ENCODE peak calls at places on chromosomes 12 and 14, in four cellular contexts. Z is lower lobe of right lung, E is lung, V is heart left ventricle. O is an unnamed sample.

GRCh38 chr12:47858511-47859266 is 39.0 kb upstream of the HDAC7 start:
- DNase-seq in Z (no peak), E (no peak), V (no peak), O (no peak)

GRCh38 chr12:57772429-57773322 is at the start of gene EEF1AKMT3:
- DNase-seq in Z (peak; percentile 79), E (no peak), V (peak; percentile 75), O (peak; percentile 81)

GRCh38 chr12:32875990-32876389 is 20.6 kb downstream of the PKP2 start:
- DNase-seq in Z (no peak), E (no peak), V (no peak), O (no peak)

GRCh38 chr12:68483592-68484373 is 126.9 kb upstream of the RAP1B start:
- DNase-seq in Z (no peak), E (no peak), V (no peak), O (no peak)

GRCh38 chr14:94650806-94651805 is 38.9 kb downstream of the SERPINA3 start:
- DNase-seq in Z (no peak), E (no peak), V (no peak), O (no peak)

GRCh38 chr12:53205747-53206146 is 1.3 kb downstream of the ITGB7 start:
- DNase-seq in Z (no peak), E (no peak), V (no peak), O (peak; percentile 49)

GRCh38 chr14:95535226-95536021 is 574 bp downstream of the GLRX5 start:
- DNase-seq in Z (no peak), E (no peak), V (no peak), O (peak; percentile 37)

GRCh38 chr14:96122496-96122895 is 82.1 kb upstream of the BDKRB2 start:
- DNase-seq in Z (no peak), E (no peak), V (no peak), O (peak; percentile 21)

GRCh38 chr14:67319142-67319541 is 40.5 kb downstream of the ATP6V1D start:
- DNase-seq in Z (no peak), E (no peak), V (no peak), O (no peak)

GRCh38 chr12:54352022-54352531 is 12.2 kb downstream of the GPR84 start:
- DNase-seq in Z (peak; percentile 71), E (peak; percentile 42), V (peak; percentile 71), O (peak; percentile 76)

GRCh38 chr12:85627584-85627983 is 208.6 kb downstream of the RASSF9 start:
- DNase-seq in Z (no peak), E (no peak), V (no peak), O (no peak)

GRCh38 chr14:99430491-99430890 is 50.2 kb downstream of the SETD3 start:
- DNase-seq in Z (peak; percentile 56), E (no peak), V (no peak), O (peak; percentile 53)

GRCh38 chr12:110669193-110669502 is 19.8 kb downstream of the HVCN1 start:
- DNase-seq in Z (no peak), E (no peak), V (no peak), O (no peak)

GRCh38 chr14:20681348-20682126 is 2.8 kb upstream of the RNASE4 start:
- DNase-seq in Z (peak; percentile 84), E (peak; percentile 88), V (peak; percentile 80), O (peak; percentile 88)

GRCh38 chr12:52141306-52141705 is 50.5 kb downstream of the KRT80 start:
- DNase-seq in Z (no peak), E (no peak), V (no peak), O (no peak)

GRCh38 chr12:39103552-39104165 is 198.3 kb upstream of the CPNE8 start:
- DNase-seq in Z (no peak), E (no peak), V (peak; percentile 24), O (no peak)

GRCh38 chr12:62575036-62575435 is 108.4 kb downstream of the MON2 start:
- DNase-seq in Z (no peak), E (no peak), V (no peak), O (no peak)

GRCh38 chr12:50913224-50913623 is 39.1 kb upstream of the HIGD1C start:
- DNase-seq in Z (no peak), E (no peak), V (no peak), O (no peak)

GRCh38 chr14:64725879-64726584 is 21.8 kb downstream of the PLEKHG3 start:
- DNase-seq in Z (no peak), E (no peak), V (no peak), O (peak; percentile 2)

GRCh38 chr14:64726585-64726890 is 22.3 kb downstream of the PLEKHG3 start:
- DNase-seq in Z (no peak), E (no peak), V (no peak), O (peak; percentile 75)

GRCh38 chr14:64723691-64724577 is 19.7 kb downstream of the PLEKHG3 start:
- DNase-seq in Z (no peak), E (no peak), V (no peak), O (no peak)

GRCh38 chr14:64724578-64724930 is 20.3 kb downstream of the PLEKHG3 start:
- DNase-seq in Z (no peak), E (no peak), V (no peak), O (no peak)

GRCh38 chr14:64725360-64725815 is 21.2 kb downstream of the PLEKHG3 start:
- DNase-seq in Z (no peak), E (no peak), V (no peak), O (no peak)
- H3K4me1 ChIP-seq in Z (peaks cover 39% of the 10 kb centered on the region), E (no peaks in the 10 kb centered on the region), V (peaks cover 6% of the 10 kb centered on the region), O (peaks cover 80% of the 10 kb centered on the region)

GRCh38 chr12:124525927-124526692 is 41.3 kb downstream of the NCOR2 start:
- DNase-seq in Z (no peak), E (no peak), V (no peak), O (no peak)
- H3K4me1 ChIP-seq in Z (peaks cover 41% of the 10 kb centered on the region), E (no peaks in the 10 kb centered on the region), V (no peaks in the 10 kb centered on the region), O (peaks cover 11% of the 10 kb centered on the region)

DNA sequence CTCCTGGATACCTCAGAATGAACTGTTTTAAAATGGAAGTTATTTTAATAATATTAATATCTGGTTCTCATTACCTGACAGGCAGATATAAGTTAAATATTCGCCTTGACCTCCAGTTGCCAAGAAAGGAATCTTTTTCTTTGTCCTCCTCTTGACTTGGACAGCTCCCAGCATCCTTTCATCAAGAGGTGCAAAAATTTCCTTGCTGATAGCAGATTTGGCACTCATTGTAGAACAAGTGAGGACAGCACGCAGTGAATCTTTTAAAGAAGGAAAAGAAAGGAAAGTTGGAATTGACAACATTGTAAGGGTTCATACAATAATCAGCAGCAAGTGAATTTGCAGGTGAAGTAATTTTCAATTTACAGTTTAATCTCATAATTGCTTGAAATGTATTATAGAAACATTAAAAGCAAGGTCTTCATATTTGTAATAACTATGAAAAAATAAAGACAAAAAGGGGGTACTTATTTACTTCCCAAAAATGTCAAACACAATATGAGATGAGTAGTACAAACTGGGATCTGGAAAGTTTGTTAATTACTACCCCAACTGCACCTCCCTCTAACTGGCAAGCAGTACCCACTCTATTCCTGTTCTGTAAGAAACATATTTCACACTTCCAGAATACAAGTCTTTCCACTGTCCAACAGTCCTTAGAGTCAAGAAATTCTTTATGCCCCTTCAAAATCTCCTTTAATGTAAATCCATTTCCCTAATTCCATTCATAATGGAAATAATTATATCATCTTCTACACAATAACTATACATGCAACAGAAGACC is 75.2 kb downstream of the STXBP6 start:
- DNase-seq in Z (no peak), E (no peak), V (no peak), O (no peak)
- H3K4me1 ChIP-seq in Z (peaks cover 4% of the 10 kb centered on the region), E (peaks cover 36% of the 10 kb centered on the region), V (peaks cover 6% of the 10 kb centered on the region), O (peaks cover 84% of the 10 kb centered on the region)

GRCh38 chr12:1848146-1848545 is 27.8 kb downstream of the LRTM2 start:
- DNase-seq in Z (no peak), E (no peak), V (no peak), O (no peak)
- H3K4me1 ChIP-seq in Z (no peaks in the 10 kb centered on the region), E (no peaks in the 10 kb centered on the region), V (no peaks in the 10 kb centered on the region), O (no peaks in the 10 kb centered on the region)

DNA sequence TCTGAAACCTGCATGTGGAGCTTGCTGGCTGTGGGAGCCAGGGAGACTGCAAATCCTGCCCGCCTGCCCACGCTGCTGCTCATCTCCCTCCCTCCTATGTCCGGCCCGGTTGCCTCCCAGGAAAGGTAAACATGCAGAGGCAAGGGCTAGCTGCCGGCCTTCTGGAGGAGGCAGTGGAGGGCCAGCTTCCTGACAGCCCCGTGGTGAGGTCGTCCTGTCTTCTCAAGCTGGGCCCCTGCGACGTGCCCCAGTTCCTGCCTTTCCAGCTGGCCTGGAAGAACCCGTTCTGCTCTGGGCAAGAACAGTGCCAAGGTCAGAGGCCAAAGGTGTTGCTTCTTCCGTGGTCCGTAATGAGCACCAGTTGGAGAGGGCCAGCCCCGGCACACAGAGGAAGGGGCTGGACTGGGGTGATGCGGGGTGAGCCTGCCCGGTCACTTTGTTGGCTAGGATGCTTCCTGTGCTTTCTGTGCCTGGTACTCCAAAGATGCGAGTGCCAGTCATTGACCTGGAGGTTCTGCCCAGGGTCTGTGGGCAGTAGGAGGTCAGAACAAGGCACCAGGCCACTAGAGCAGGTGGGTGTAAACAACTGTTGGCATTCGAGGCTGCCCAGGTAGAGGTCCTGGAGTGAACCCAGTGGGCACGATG is 25.3 kb downstream of the TPCN1 start:
- DNase-seq in Z (no peak), E (no peak), V (no peak), O (peak; percentile 58)
- H3K4me1 ChIP-seq in Z (peaks cover 55% of the 10 kb centered on the region), E (peaks cover 3% of the 10 kb centered on the region), V (peaks cover 14% of the 10 kb centered on the region), O (peaks cover 86% of the 10 kb centered on the region)

GRCh38 chr14:103045387-103045869 is 11.9 kb downstream of the CDC42BPB start:
- DNase-seq in Z (no peak), E (no peak), V (no peak), O (no peak)
- H3K4me1 ChIP-seq in Z (peaks cover 30% of the 10 kb centered on the region), E (peaks cover 17% of the 10 kb centered on the region), V (no peaks in the 10 kb centered on the region), O (peaks cover 41% of the 10 kb centered on the region)

GRCh38 chr12:21655594-21655993 is 2.0 kb downstream of the LDHB start:
- DNase-seq in Z (no peak), E (no peak), V (no peak), O (no peak)

GRCh38 chr12:21648378-21648777 is 9.3 kb downstream of the LDHB start:
- DNase-seq in Z (no peak), E (no peak), V (no peak), O (no peak)

GRCh38 chr12:21650997-21651396 is 6.6 kb downstream of the LDHB start:
- DNase-seq in Z (no peak), E (no peak), V (no peak), O (no peak)

GRCh38 chr12:21649034-21649433 is 8.6 kb downstream of the LDHB start:
- DNase-seq in Z (no peak), E (no peak), V (no peak), O (no peak)

GRCh38 chr12:21651821-21652220 is 5.8 kb downstream of the LDHB start:
- DNase-seq in Z (no peak), E (no peak), V (no peak), O (no peak)
- H3K4me1 ChIP-seq in Z (peaks cover 14% of the 10 kb centered on the region), E (peaks cover 32% of the 10 kb centered on the region), V (peaks cover 2% of the 10 kb centered on the region), O (peaks cover 48% of the 10 kb centered on the region)

GRCh38 chr14:105199093-105199492 is 18.0 kb upstream of the NUDT14 start:
- DNase-seq in Z (no peak), E (no peak), V (peak; percentile 74), O (no peak)
- H3K4me1 ChIP-seq in Z (peaks cover 83% of the 10 kb centered on the region), E (no peaks in the 10 kb centered on the region), V (peaks cover 4% of the 10 kb centered on the region), O (peaks cover 38% of the 10 kb centered on the region)

GRCh38 chr12:2341871-2342270 is 289.1 kb downstream of the CACNA1C start:
- DNase-seq in Z (no peak), E (no peak), V (no peak), O (no peak)
- H3K4me1 ChIP-seq in Z (peaks cover 57% of the 10 kb centered on the region), E (peaks cover 24% of the 10 kb centered on the region), V (no peaks in the 10 kb centered on the region), O (no peaks in the 10 kb centered on the region)

GRCh38 chr14:72521045-72521444 is 372.9 kb downstream of the DPF3 start:
- DNase-seq in Z (no peak), E (no peak), V (no peak), O (no peak)

GRCh38 chr14:72523397-72524157 is 370.3 kb downstream of the DPF3 start:
- DNase-seq in Z (no peak), E (no peak), V (no peak), O (peak; percentile 25)

GRCh38 chr14:72524230-72524629 is 369.7 kb downstream of the DPF3 start:
- DNase-seq in Z (no peak), E (no peak), V (no peak), O (no peak)

GRCh38 chr14:72521968-72522741 is 371.7 kb downstream of the DPF3 start:
- DNase-seq in Z (no peak), E (no peak), V (no peak), O (no peak)

GRCh38 chr14:72522847-72523246 is 371.1 kb downstream of the DPF3 start:
- DNase-seq in Z (no peak), E (no peak), V (no peak), O (no peak)
- H3K4me1 ChIP-seq in Z (peaks cover 34% of the 10 kb centered on the region), E (no peaks in the 10 kb centered on the region), V (no peaks in the 10 kb centered on the region), O (no peaks in the 10 kb centered on the region)